ENCODE peak calls at places on chromosomes 5 and 9, in seven cellular contexts. One of them, this sample, is unnamed.

GRCh38 chr5:58383459-58383858 is 76.4 kb downstream of the PLK2 start:
- DNase-seq in psoas muscle: no peak
- DNase-seq in keratinocyte: no peak
- DNase-seq in tibial nerve: no peak
- DNase-seq in Peyer's patch: no peak
- DNase-seq in thoracic aorta: no peak
- DNase-seq in ovary: no peak
- DNase-seq in this sample: no peak

GRCh38 chr5:88665750-88666215 is 217.2 kb downstream of the MEF2C start:
- DNase-seq in psoas muscle: no peak
- DNase-seq in keratinocyte: no peak
- DNase-seq in tibial nerve: no peak
- DNase-seq in Peyer's patch: no peak
- DNase-seq in thoracic aorta: no peak
- DNase-seq in ovary: no peak
- DNase-seq in this sample: no peak

GRCh38 chr5:181173027-181173419 is 25.6 kb downstream of the OR2V2 start:
- DNase-seq in psoas muscle: no peak
- DNase-seq in keratinocyte: no peak
- DNase-seq in tibial nerve: peak; percentile 34
- DNase-seq in Peyer's patch: no peak
- DNase-seq in thoracic aorta: no peak
- DNase-seq in ovary: no peak
- DNase-seq in this sample: no peak

GRCh38 chr5:128637031-128637430 is 99.0 kb upstream of the FBN2 start:
- DNase-seq in psoas muscle: no peak
- DNase-seq in keratinocyte: no peak
- DNase-seq in tibial nerve: no peak
- DNase-seq in Peyer's patch: no peak
- DNase-seq in thoracic aorta: no peak
- DNase-seq in ovary: no peak
- DNase-seq in this sample: no peak

GRCh38 chr5:6729400-6730310 is 16.4 kb downstream of the TENT4A start:
- DNase-seq in psoas muscle: peak; percentile 50
- DNase-seq in keratinocyte: no peak
- DNase-seq in tibial nerve: peak; percentile 9
- DNase-seq in Peyer's patch: peak; percentile 61
- DNase-seq in thoracic aorta: no peak
- DNase-seq in ovary: no peak
- DNase-seq in this sample: no peak

GRCh38 chr5:36108758-36109245 is 42.1 kb upstream of the UGT3A2 start:
- DNase-seq in psoas muscle: no peak
- DNase-seq in keratinocyte: no peak
- DNase-seq in tibial nerve: no peak
- DNase-seq in Peyer's patch: no peak
- DNase-seq in thoracic aorta: no peak
- DNase-seq in ovary: no peak
- DNase-seq in this sample: no peak

GRCh38 chr5:150058480-150059126 is 27.8 kb downstream of the CSF1R start:
- DNase-seq in psoas muscle: no peak
- DNase-seq in keratinocyte: peak; percentile 44
- DNase-seq in tibial nerve: peak; percentile 48
- DNase-seq in Peyer's patch: peak; percentile 29
- DNase-seq in thoracic aorta: no peak
- DNase-seq in ovary: no peak
- DNase-seq in this sample: peak; percentile 26

GRCh38 chr9:3992924-3993323 is 306.9 kb downstream of the GLIS3 start:
- DNase-seq in psoas muscle: no peak
- DNase-seq in keratinocyte: no peak
- DNase-seq in tibial nerve: no peak
- DNase-seq in Peyer's patch: no peak
- DNase-seq in thoracic aorta: no peak
- DNase-seq in ovary: no peak
- DNase-seq in this sample: peak; percentile 39

GRCh38 chr5:139027150-139027549 is 152.0 kb upstream of the LRRTM2 start:
- DNase-seq in psoas muscle: no peak
- DNase-seq in keratinocyte: no peak
- DNase-seq in tibial nerve: no peak
- DNase-seq in Peyer's patch: no peak
- DNase-seq in thoracic aorta: no peak
- DNase-seq in ovary: no peak
- DNase-seq in this sample: no peak

GRCh38 chr5:94992325-94992724 is 292.6 kb downstream of the MCTP1 start:
- DNase-seq in psoas muscle: no peak
- DNase-seq in keratinocyte: no peak
- DNase-seq in tibial nerve: no peak
- DNase-seq in Peyer's patch: no peak
- DNase-seq in thoracic aorta: no peak
- DNase-seq in ovary: no peak
- DNase-seq in this sample: no peak

GRCh38 chr5:142063376-142063775 is 45.2 kb upstream of the NDFIP1 start:
- DNase-seq in psoas muscle: no peak
- DNase-seq in keratinocyte: no peak
- DNase-seq in tibial nerve: no peak
- DNase-seq in Peyer's patch: no peak
- DNase-seq in thoracic aorta: no peak
- DNase-seq in ovary: no peak
- DNase-seq in this sample: no peak

GRCh38 chr5:117337064-117337749 is 762.6 kb upstream of the SEMA6A start:
- DNase-seq in psoas muscle: no peak
- DNase-seq in keratinocyte: no peak
- DNase-seq in tibial nerve: no peak
- DNase-seq in Peyer's patch: no peak
- DNase-seq in thoracic aorta: no peak
- DNase-seq in ovary: no peak
- DNase-seq in this sample: no peak

GRCh38 chr5:76384189-76384588 is 18.9 kb upstream of the IQGAP2 start:
- DNase-seq in psoas muscle: no peak
- DNase-seq in keratinocyte: no peak
- DNase-seq in tibial nerve: no peak
- DNase-seq in Peyer's patch: no peak
- DNase-seq in thoracic aorta: no peak
- DNase-seq in ovary: no peak
- DNase-seq in this sample: no peak

GRCh38 chr9:121279841-121280388 is 12.0 kb downstream of the GSN start:
- DNase-seq in psoas muscle: no peak
- DNase-seq in keratinocyte: no peak
- DNase-seq in tibial nerve: no peak
- DNase-seq in Peyer's patch: no peak
- DNase-seq in thoracic aorta: no peak
- DNase-seq in ovary: no peak
- DNase-seq in this sample: no peak

GRCh38 chr9:105484226-105484625 is 36.4 kb downstream of the FSD1L start:
- DNase-seq in psoas muscle: no peak
- DNase-seq in keratinocyte: no peak
- DNase-seq in tibial nerve: no peak
- DNase-seq in Peyer's patch: no peak
- DNase-seq in thoracic aorta: no peak
- DNase-seq in ovary: no peak
- DNase-seq in this sample: no peak

GRCh38 chr5:122907238-122907637 is 61.8 kb downstream of the SNX24 start:
- DNase-seq in psoas muscle: no peak
- DNase-seq in keratinocyte: peak; percentile 40
- DNase-seq in tibial nerve: no peak
- DNase-seq in Peyer's patch: no peak
- DNase-seq in thoracic aorta: no peak
- DNase-seq in ovary: no peak
- DNase-seq in this sample: no peak

GRCh38 chr5:20601678-20602100 is 613.7 kb upstream of the CDH18 start:
- DNase-seq in psoas muscle: no peak
- DNase-seq in keratinocyte: no peak
- DNase-seq in tibial nerve: no peak
- DNase-seq in Peyer's patch: no peak
- DNase-seq in thoracic aorta: no peak
- DNase-seq in ovary: no peak
- DNase-seq in this sample: peak; percentile 48

GRCh38 chr9:19102631-19103345 is at the start of gene HAUS6:
- DNase-seq in psoas muscle: peak; percentile 97
- DNase-seq in keratinocyte: peak; percentile 80
- DNase-seq in tibial nerve: peak; percentile 92
- DNase-seq in Peyer's patch: peak; percentile 94
- DNase-seq in thoracic aorta: peak; percentile 91
- DNase-seq in ovary: peak; percentile 94
- DNase-seq in this sample: peak; percentile 94

GRCh38 chr5:58259685-58260152 is 200.2 kb downstream of the PLK2 start:
- DNase-seq in psoas muscle: no peak
- DNase-seq in keratinocyte: peak; percentile 93
- DNase-seq in tibial nerve: no peak
- DNase-seq in Peyer's patch: no peak
- DNase-seq in thoracic aorta: no peak
- DNase-seq in ovary: no peak
- DNase-seq in this sample: peak; percentile 97

GRCh38 chr9:2859776-2860379 is 16.0 kb upstream of the PUM3 start:
- DNase-seq in psoas muscle: peak; percentile 49
- DNase-seq in keratinocyte: no peak
- DNase-seq in tibial nerve: peak; percentile 40
- DNase-seq in Peyer's patch: peak; percentile 69
- DNase-seq in thoracic aorta: no peak
- DNase-seq in ovary: peak; percentile 34
- DNase-seq in this sample: no peak

GRCh38 chr9:126347911-126348760 is 21.5 kb downstream of the MVB12B start:
- DNase-seq in psoas muscle: no peak
- DNase-seq in keratinocyte: no peak
- DNase-seq in tibial nerve: no peak
- DNase-seq in Peyer's patch: no peak
- DNase-seq in thoracic aorta: no peak
- DNase-seq in ovary: no peak
- DNase-seq in this sample: no peak

GRCh38 chr9:79584655-79584982 is 12.9 kb downstream of the TLE4 start:
- DNase-seq in psoas muscle: no peak
- DNase-seq in keratinocyte: no peak
- DNase-seq in tibial nerve: no peak
- DNase-seq in Peyer's patch: no peak
- DNase-seq in thoracic aorta: no peak
- DNase-seq in ovary: no peak
- DNase-seq in this sample: no peak

GRCh38 chr9:120830151-120830550 is 12.6 kb downstream of the PSMD5 start:
- DNase-seq in psoas muscle: no peak
- DNase-seq in keratinocyte: no peak
- DNase-seq in tibial nerve: no peak
- DNase-seq in Peyer's patch: no peak
- DNase-seq in thoracic aorta: no peak
- DNase-seq in ovary: no peak
- DNase-seq in this sample: no peak

GRCh38 chr5:133372306-133373008 is 239.9 kb downstream of the FSTL4 start:
- DNase-seq in psoas muscle: no peak
- DNase-seq in keratinocyte: no peak
- DNase-seq in tibial nerve: no peak
- DNase-seq in Peyer's patch: no peak
- DNase-seq in thoracic aorta: no peak
- DNase-seq in ovary: no peak
- DNase-seq in this sample: no peak

GRCh38 chr9:109499631-109500120 is 1.6 kb upstream of the PTPN3 start:
- DNase-seq in psoas muscle: peak; percentile 57
- DNase-seq in keratinocyte: no peak
- DNase-seq in tibial nerve: no peak
- DNase-seq in Peyer's patch: peak; percentile 81
- DNase-seq in thoracic aorta: no peak
- DNase-seq in ovary: peak; percentile 43
- DNase-seq in this sample: no peak

GRCh38 chr5:119452060-119452372 is 281 bp upstream of the HSD17B4 start:
- DNase-seq in psoas muscle: no peak
- DNase-seq in keratinocyte: no peak
- DNase-seq in tibial nerve: no peak
- DNase-seq in Peyer's patch: no peak
- DNase-seq in thoracic aorta: no peak
- DNase-seq in ovary: no peak
- DNase-seq in this sample: no peak
- H3K4me3 ChIP-seq in psoas muscle: peak overlapping the region; percentile 91
- H3K4me3 ChIP-seq in keratinocyte: peak overlapping the region; percentile 87
- H3K4me3 ChIP-seq in tibial nerve: peak overlapping the region; percentile 77
- H3K4me3 ChIP-seq in Peyer's patch: peak overlapping the region; percentile 79
- H3K4me3 ChIP-seq in thoracic aorta: peak overlapping the region; percentile 97
- H3K4me3 ChIP-seq in ovary: peak overlapping the region; percentile 54
- H3K4me3 ChIP-seq in this sample: peak overlapping the region; percentile 94

DNA sequence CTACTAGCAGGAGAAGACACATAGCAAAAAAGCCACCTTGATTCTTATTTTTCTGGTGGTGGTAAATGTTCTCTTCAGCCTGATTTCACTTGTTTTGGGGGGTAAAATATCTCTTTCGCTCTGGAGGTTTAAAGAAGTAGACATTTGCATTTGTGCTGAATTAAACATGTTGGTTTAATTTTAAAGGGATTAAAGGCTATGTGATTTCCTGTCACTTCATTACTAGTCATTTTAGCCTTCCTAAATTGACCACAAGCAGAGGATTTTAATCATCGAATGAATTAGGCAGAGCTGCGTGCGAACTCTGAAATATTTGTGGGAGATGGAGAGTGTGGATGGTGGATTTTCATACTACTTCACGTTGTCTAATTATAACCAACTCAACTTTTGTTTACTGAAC is 4.8 kb downstream of the RASGRF2 start:
- DNase-seq in psoas muscle: no peak
- DNase-seq in keratinocyte: no peak
- DNase-seq in tibial nerve: no peak
- DNase-seq in Peyer's patch: no peak
- DNase-seq in thoracic aorta: no peak
- DNase-seq in ovary: no peak
- DNase-seq in this sample: no peak
- H3K27me3 ChIP-seq in psoas muscle: peaks cover 9% of the 10 kb centered on the region
- H3K27me3 ChIP-seq in keratinocyte: peaks cover 27% of the 10 kb centered on the region
- H3K27me3 ChIP-seq in tibial nerve: peaks cover 13% of the 10 kb centered on the region
- H3K27me3 ChIP-seq in Peyer's patch: no peaks in the 10 kb centered on the region
- H3K27me3 ChIP-seq in thoracic aorta: no peaks in the 10 kb centered on the region
- H3K27me3 ChIP-seq in ovary: no peaks in the 10 kb centered on the region
- H3K27me3 ChIP-seq in this sample: peaks cover under 1% of the 10 kb centered on the region

GRCh38 chr9:75483636-75484035 is 395.3 kb downstream of the OSTF1 start:
- DNase-seq in psoas muscle: no peak
- DNase-seq in keratinocyte: no peak
- DNase-seq in tibial nerve: no peak
- DNase-seq in Peyer's patch: no peak
- DNase-seq in thoracic aorta: no peak
- DNase-seq in ovary: no peak
- DNase-seq in this sample: no peak

GRCh38 chr9:75488082-75488713 is 399.9 kb downstream of the OSTF1 start:
- DNase-seq in psoas muscle: no peak
- DNase-seq in keratinocyte: no peak
- DNase-seq in tibial nerve: no peak
- DNase-seq in Peyer's patch: no peak
- DNase-seq in thoracic aorta: no peak
- DNase-seq in ovary: no peak
- DNase-seq in this sample: no peak

DNA sequence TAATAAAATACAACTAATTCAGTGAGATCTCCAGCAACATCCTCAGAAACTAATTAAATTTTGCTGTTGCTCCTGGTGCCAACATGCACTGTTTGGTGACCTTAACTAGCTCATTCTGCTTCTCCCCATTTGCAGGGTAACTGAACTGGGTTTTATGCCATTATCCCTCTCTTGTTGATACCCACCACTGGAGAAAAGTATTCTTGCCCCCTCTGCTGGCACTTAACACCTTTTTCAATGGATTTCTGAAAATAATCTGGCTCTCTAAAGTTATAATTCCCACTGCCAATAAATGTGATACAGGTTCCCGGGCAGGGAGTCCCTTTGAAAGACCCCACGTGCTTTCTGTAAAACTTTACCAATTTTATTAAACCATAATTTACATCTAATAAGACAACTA is 394.3 kb downstream of the OSTF1 start:
- DNase-seq in psoas muscle: no peak
- DNase-seq in keratinocyte: no peak
- DNase-seq in tibial nerve: no peak
- DNase-seq in Peyer's patch: no peak
- DNase-seq in thoracic aorta: no peak
- DNase-seq in ovary: no peak
- DNase-seq in this sample: no peak
- TF ChIP-seq CTCF in psoas muscle: no peak
- TF ChIP-seq CTCF in keratinocyte: no peak
- TF ChIP-seq CTCF in tibial nerve: no peak
- TF ChIP-seq CTCF in Peyer's patch: no peak
- TF ChIP-seq CTCF in thoracic aorta: no peak
- TF ChIP-seq CTCF in ovary: no peak
- TF ChIP-seq CTCF in this sample: peak; percentile 11

GRCh38 chr5:159783731-159784247 is 132.5 kb upstream of the ADRA1B start:
- DNase-seq in psoas muscle: no peak
- DNase-seq in keratinocyte: no peak
- DNase-seq in tibial nerve: no peak
- DNase-seq in Peyer's patch: no peak
- DNase-seq in thoracic aorta: no peak
- DNase-seq in ovary: no peak
- DNase-seq in this sample: no peak
- H3K4me3 ChIP-seq in psoas muscle: no peak overlapping the region
- H3K4me3 ChIP-seq in keratinocyte: no peak overlapping the region
- H3K4me3 ChIP-seq in tibial nerve: no peak overlapping the region
- H3K4me3 ChIP-seq in Peyer's patch: no peak overlapping the region
- H3K4me3 ChIP-seq in thoracic aorta: no peak overlapping the region
- H3K4me3 ChIP-seq in ovary: no peak overlapping the region
- H3K4me3 ChIP-seq in this sample: no peak overlapping the region

This sample was measured in kidney epithelial cell.